ENCODE peak calls at places on chromosomes 6 and 20, in seven cellular contexts. W, L, N, U, K, I and G are unnamed samples.

GRCh38 chr6:84847349-84848160 is 83.2 kb upstream of the TBX18 start:
- DNase-seq in W (no peak), L (no peak), N (no peak), U (peak), K (no peak), I (no peak), G (no peak)

GRCh38 chr6:157323924-157324276 is 581 bp upstream of the TMEM242 start:
- DNase-seq in W (peak), L (peak), N (peak), U (peak), K (peak), I (peak), G (no peak)

GRCh38 chr6:169911264-169912263 is 160.1 kb downstream of the ERMARD start:
- DNase-seq in W (no peak), L (no peak), N (no peak), U (no peak), K (no peak), I (no peak), G (no peak)

GRCh38 chr20:35039146-35039545 is 53.5 kb downstream of the TRPC4AP start:
- DNase-seq in W (no peak), L (no peak), N (no peak), U (no peak), K (no peak), I (no peak), G (no peak)

GRCh38 chr6:154861825-154862224 is 128.6 kb downstream of the SCAF8 start:
- DNase-seq in W (no peak), L (no peak), N (no peak), U (no peak), K (no peak), I (no peak), G (no peak)

GRCh38 chr6:159103396-159104162 is 58.8 kb upstream of the TAGAP start:
- DNase-seq in W (no peak), L (no peak), N (no peak), U (no peak), K (no peak), I (no peak), G (no peak)

GRCh38 chr6:167136376-167136775 is 13.5 kb downstream of the CCR6 start:
- DNase-seq in W (no peak), L (no peak), N (no peak), U (no peak), K (no peak), I (no peak), G (no peak)

GRCh38 chr6:134402372-134402984 is 84.6 kb upstream of the SGK1 start:
- DNase-seq in W (no peak), L (no peak), N (no peak), U (no peak), K (no peak), I (no peak), G (no peak)

GRCh38 chr6:17988422-17988944 is 1.0 kb upstream of the KIF13A start:
- DNase-seq in W (no peak), L (peak), N (no peak), U (no peak), K (peak), I (no peak), G (no peak)

GRCh38 chr6:126664271-126664670 is 324.4 kb downstream of the CENPW start:
- DNase-seq in W (no peak), L (no peak), N (no peak), U (no peak), K (no peak), I (no peak), G (no peak)

GRCh38 chr6:126662966-126663365 is 323.1 kb downstream of the CENPW start:
- DNase-seq in W (no peak), L (no peak), N (no peak), U (no peak), K (no peak), I (no peak), G (no peak)

GRCh38 chr6:126657556-126658129 is 317.7 kb downstream of the CENPW start:
- DNase-seq in W (no peak), L (no peak), N (peak), U (peak), K (peak), I (no peak), G (no peak)

GRCh38 chr6:126660376-126660775 is 320.5 kb downstream of the CENPW start:
- DNase-seq in W (no peak), L (no peak), N (no peak), U (no peak), K (no peak), I (no peak), G (no peak)

GRCh38 chr6:126661646-126662045 is 321.7 kb downstream of the CENPW start:
- DNase-seq in W (no peak), L (no peak), N (no peak), U (no peak), K (no peak), I (no peak), G (no peak)
- TF ChIP-seq SP1 in W (no peak), L (no peak), N (no peak), U (no peak), K (no peak), I (no peak), G (no peak)

GRCh38 chr6:11595903-11596302 is 58.4 kb downstream of the TMEM170B start:
- DNase-seq in W (peak), L (no peak), N (no peak), U (peak), K (no peak), I (no peak), G (no peak)
- TF ChIP-seq SP1 in W (no peak), L (no peak), N (no peak), U (no peak), K (no peak), I (no peak), G (no peak)

GRCh38 chr20:57392130-57392445 is 892 bp downstream of the RBM38 start:
- DNase-seq in W (no peak), L (no peak), N (no peak), U (no peak), K (no peak), I (no peak), G (no peak)
- TF ChIP-seq SP1 in W (no peak), L (no peak), N (no peak), U (no peak), K (no peak), I (no peak), G (no peak)

GRCh38 chr20:58439974-58440767 is 51.1 kb downstream of the VAPB start:
- DNase-seq in W (no peak), L (no peak), N (no peak), U (no peak), K (no peak), I (no peak), G (no peak)
- TF ChIP-seq SP1 in W (no peak), L (no peak), N (no peak), U (no peak), K (no peak), I (no peak), G (no peak)

GRCh38 chr6:11750682-11751081 is 27.9 kb downstream of the ADTRP start:
- DNase-seq in W (no peak), L (no peak), N (no peak), U (no peak), K (no peak), I (no peak), G (no peak)
- TF ChIP-seq SP1 in W (no peak), L (no peak), N (no peak), U (no peak), K (no peak), I (no peak), G (no peak)

GRCh38 chr6:42255050-42255449 is 37.4 kb upstream of the MRPS10 start:
- DNase-seq in W (no peak), L (no peak), N (no peak), U (no peak), K (no peak), I (no peak), G (no peak)

GRCh38 chr6:42251500-42251899 is 33.8 kb upstream of the MRPS10 start:
- DNase-seq in W (no peak), L (no peak), N (no peak), U (no peak), K (no peak), I (no peak), G (no peak)

GRCh38 chr6:42251911-42252637 is 34.4 kb upstream of the MRPS10 start:
- DNase-seq in W (no peak), L (no peak), N (no peak), U (no peak), K (peak), I (no peak), G (no peak)

GRCh38 chr6:42257063-42257462 is 39.4 kb upstream of the MRPS10 start:
- DNase-seq in W (no peak), L (no peak), N (no peak), U (no peak), K (no peak), I (no peak), G (no peak)

GRCh38 chr6:42254505-42254904 is 36.8 kb upstream of the MRPS10 start:
- DNase-seq in W (no peak), L (no peak), N (no peak), U (no peak), K (no peak), I (no peak), G (no peak)
- TF ChIP-seq SP1 in W (no peak), L (no peak), N (no peak), U (no peak), K (no peak), I (no peak), G (no peak)

GRCh38 chr20:23668477-23668951 is 20.3 kb downstream of the CST4 start:
- DNase-seq in W (peak), L (peak), N (peak), U (peak), K (peak), I (peak), G (no peak)

GRCh38 chr20:23666698-23667097 is 22.1 kb downstream of the CST4 start:
- DNase-seq in W (no peak), L (no peak), N (no peak), U (no peak), K (no peak), I (no peak), G (no peak)

GRCh38 chr20:23667666-23668065 is 21.2 kb downstream of the CST4 start:
- DNase-seq in W (no peak), L (no peak), N (no peak), U (no peak), K (no peak), I (no peak), G (no peak)

GRCh38 chr20:23664954-23665353 is 23.9 kb downstream of the CST4 start:
- DNase-seq in W (no peak), L (no peak), N (no peak), U (no peak), K (no peak), I (no peak), G (no peak)

DNA sequence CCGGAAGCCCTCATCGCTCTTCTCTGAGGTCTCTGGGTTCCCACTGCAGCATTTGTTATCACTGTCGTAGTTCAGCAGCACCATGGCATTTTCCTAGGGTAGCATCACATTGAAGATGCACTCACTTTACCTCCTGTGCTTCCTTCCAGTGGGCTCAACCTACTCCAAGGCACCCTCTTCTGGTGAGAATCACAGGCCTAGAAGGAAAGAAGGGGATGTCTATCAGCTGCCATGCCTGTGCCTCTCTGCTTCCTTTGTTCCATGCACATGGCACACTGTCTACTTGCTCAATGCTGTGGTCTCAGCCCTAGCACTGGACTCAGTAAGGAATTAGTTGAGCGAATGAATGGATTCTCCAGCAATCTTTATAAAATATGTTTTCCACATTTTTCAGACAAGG is 22.6 kb downstream of the CST4 start:
- DNase-seq in W (no peak), L (no peak), N (no peak), U (no peak), K (no peak), I (no peak), G (no peak)
- TF ChIP-seq SP1 in W (no peak), L (no peak), N (no peak), U (no peak), K (no peak), I (no peak), G (no peak)